ENCODE peak calls at places on chromosome 14, in nine cellular contexts. O is nucleus accumbens; A is neural crest cell; H is stimulated activated CD4-positive, alpha-beta T cell treated with anti-CD3 and anti-CD28 coated beads, TNF-alpha, amount 100 ng/mL, for 4 hours; W is Caki2; D is ovary; V is gastrocnemius medialis; J is mammary epithelial cell; F is activated CD4-positive, alpha-beta memory T cell treated with anti-CD3 and anti-CD28 coated beads, Interleukin-2, amount 10 ng/mL, durations not matched to agents 7 days and 5 days. E is an unnamed sample.

GRCh38 chr14:102532204-102532658 is 22.7 kb upstream of the ANKRD9 start:
- DNase-seq in A (no peak), D (no peak), H (no peak), W (no peak), J (peak; percentile 83), V (no peak), F (no peak), O (no peak), E (no peak)

GRCh38 chr14:28820677-28821076 is 54.1 kb downstream of the FOXG1 start:
- DNase-seq in D (no peak), V (no peak), O (no peak), J (no peak), W (no peak), H (no peak), F (no peak), A (no peak), E (no peak)

GRCh38 chr14:90281261-90281660 is 24.9 kb downstream of the PSMC1 start:
- DNase-seq in D (no peak), J (peak; percentile 80), O (no peak), H (no peak), V (no peak), A (no peak), F (no peak), W (peak; percentile 61), E (peak; percentile 84)

GRCh38 chr14:76901171-76902055 is 75.2 kb downstream of the LRRC74A start:
- DNase-seq in F (no peak), D (no peak), H (no peak), V (no peak), A (no peak), W (no peak), J (peak; percentile 61), O (no peak), E (no peak)

GRCh38 chr14:105014631-105015030 is 6.3 kb downstream of the CDCA4 start:
- DNase-seq in W (no peak), D (no peak), O (no peak), H (no peak), J (no peak), A (no peak), F (no peak), V (no peak), E (no peak)

GRCh38 chr14:53149656-53150319 is 3.3 kb downstream of the DDHD1 start:
- DNase-seq in O (no peak), V (no peak), W (no peak), A (no peak), H (no peak), F (no peak), J (no peak), D (no peak), E (no peak)

GRCh38 chr14:93085916-93086315 is 29.8 kb downstream of the ITPK1 start:
- DNase-seq in O (no peak), A (no peak), V (no peak), F (no peak), J (peak; percentile 55), D (no peak), H (no peak), W (peak; percentile 71), E (no peak)

GRCh38 chr14:92492261-92492660 is 21.3 kb upstream of the RIN3 start:
- DNase-seq in O (no peak), D (no peak), H (no peak), A (no peak), J (no peak), F (no peak), V (no peak), W (no peak), E (no peak)

GRCh38 chr14:72543325-72543724 is 350.6 kb downstream of the DPF3 start:
- DNase-seq in D (no peak), A (no peak), O (no peak), F (no peak), J (no peak), H (no peak), V (no peak), W (no peak), E (no peak)

GRCh38 chr14:57732886-57733285 is 133.0 kb downstream of the SLC35F4 start:
- DNase-seq in F (no peak), W (no peak), D (no peak), H (no peak), J (no peak), V (no peak), O (no peak), A (no peak), E (no peak)

GRCh38 chr14:58227096-58227819 is 17.4 kb upstream of the PSMA3 start:
- DNase-seq in O (no peak), H (no peak), J (no peak), D (no peak), W (no peak), A (no peak), F (no peak), V (peak; percentile 40), E (no peak)

GRCh38 chr14:51410846-51411245 is 170.8 kb downstream of the TMX1 start:
- DNase-seq in W (no peak), H (no peak), O (no peak), A (no peak), V (no peak), D (no peak), F (no peak), J (no peak), E (no peak)

GRCh38 chr14:92693998-92694780 is 54.2 kb downstream of the LGMN start:
- DNase-seq in O (no peak), D (no peak), J (no peak), H (no peak), F (no peak), A (no peak), W (peak; percentile 41), V (no peak), E (no peak)

GRCh38 chr14:104403421-104404220 is 175.9 kb upstream of the C14orf180 start:
- DNase-seq in A (no peak), H (no peak), D (no peak), O (no peak), F (peak; percentile 11), W (no peak), J (no peak), V (no peak), E (no peak)

GRCh38 chr14:34081576-34082136 is 130.8 kb upstream of the EGLN3 start:
- DNase-seq in V (no peak), H (no peak), W (no peak), F (no peak), J (peak; percentile 75), O (no peak), D (no peak), A (no peak), E (no peak)

GRCh38 chr14:64953310-64953654 is 10.7 kb upstream of the GPX2 start:
- DNase-seq in D (no peak), W (no peak), V (no peak), H (no peak), O (no peak), J (no peak), F (no peak), A (no peak), E (no peak)

GRCh38 chr14:101102875-101103274 is 199.4 kb upstream of the RTL1 start:
- DNase-seq in O (no peak), F (peak; percentile 12), J (no peak), H (no peak), A (no peak), V (no peak), D (peak; percentile 23), W (no peak), E (no peak)

GRCh38 chr14:57390806-57391562 is 598 bp downstream of the NAA30 start:
- DNase-seq in H (no peak), V (no peak), A (peak; percentile 26), F (peak; percentile 50), O (peak; percentile 60), J (peak; percentile 49), D (no peak), W (peak; percentile 56), E (peak; percentile 39)

GRCh38 chr14:61950340-61950739 is 188.1 kb downstream of the SNAPC1 start:
- DNase-seq in W (peak; percentile 12), A (no peak), H (no peak), F (no peak), O (peak; percentile 15), J (no peak), D (no peak), V (no peak), E (no peak)

GRCh38 chr14:36553650-36554260 is 28.7 kb downstream of the NKX2-8 start:
- DNase-seq in F (no peak), A (no peak), W (peak; percentile 34), V (no peak), H (no peak), O (no peak), J (peak; percentile 17), D (no peak), E (peak; percentile 18)

GRCh38 chr14:39617537-39617936 is 185.3 kb upstream of the FBXO33 start:
- DNase-seq in A (no peak), F (no peak), D (no peak), V (no peak), O (no peak), J (no peak), H (no peak), W (peak; percentile 9), E (no peak)

GRCh38 chr14:91048676-91049075 is 11.8 kb downstream of the RPS6KA5 start:
- DNase-seq in V (no peak), W (no peak), H (no peak), J (no peak), D (no peak), O (no peak), F (no peak), A (no peak), E (no peak)

GRCh38 chr14:81269100-81269978 is 48.6 kb upstream of the GTF2A1 start:
- DNase-seq in D (no peak), O (no peak), V (no peak), A (peak; percentile 22), F (no peak), W (peak; percentile 66), J (peak; percentile 64), H (no peak), E (peak; percentile 60)

E was measured in hepatic stellate cell.